ENCODE peak calls at places on chromosomes 16 and 17, in seven cellular contexts. One of them, this sample, is unnamed.

GRCh38 chr17:40602445-40603443 is 37.5 kb upstream of the CCR7 start:
- DNase-seq in right atrium auricular region: no peak
- DNase-seq in neural progenitor cell: no peak
- DNase-seq in brain microvascular endothelial cell: no peak
- DNase-seq in omental fat pad: no peak
- DNase-seq in endothelial cell: no peak
- DNase-seq in stomach: no peak
- DNase-seq in this sample: no peak

GRCh38 chr16:4266372-4266771 is 6.5 kb downstream of the TFAP4 start:
- DNase-seq in right atrium auricular region: no peak
- DNase-seq in neural progenitor cell: no peak
- DNase-seq in brain microvascular endothelial cell: no peak
- DNase-seq in omental fat pad: no peak
- DNase-seq in endothelial cell: no peak
- DNase-seq in stomach: no peak
- DNase-seq in this sample: no peak

GRCh38 chr17:72270530-72270929 is 149.7 kb downstream of the SOX9 start:
- DNase-seq in right atrium auricular region: no peak
- DNase-seq in neural progenitor cell: no peak
- DNase-seq in brain microvascular endothelial cell: peak; percentile 26
- DNase-seq in omental fat pad: no peak
- DNase-seq in endothelial cell: no peak
- DNase-seq in stomach: no peak
- DNase-seq in this sample: no peak

GRCh38 chr17:57391076-57391825 is 134.9 kb downstream of the MSI2 start:
- DNase-seq in right atrium auricular region: no peak
- DNase-seq in neural progenitor cell: no peak
- DNase-seq in brain microvascular endothelial cell: no peak
- DNase-seq in omental fat pad: no peak
- DNase-seq in endothelial cell: no peak
- DNase-seq in stomach: no peak
- DNase-seq in this sample: no peak

GRCh38 chr17:79843917-79844815 is 4.9 kb upstream of the CBX4 start:
- DNase-seq in right atrium auricular region: no peak
- DNase-seq in neural progenitor cell: peak; percentile 88
- DNase-seq in brain microvascular endothelial cell: no peak
- DNase-seq in omental fat pad: no peak
- DNase-seq in endothelial cell: peak; percentile 65
- DNase-seq in stomach: peak; percentile 70
- DNase-seq in this sample: peak; percentile 46

GRCh38 chr16:693364-693763 is 3.2 kb upstream of the WDR24 start:
- DNase-seq in right atrium auricular region: no peak
- DNase-seq in neural progenitor cell: no peak
- DNase-seq in brain microvascular endothelial cell: no peak
- DNase-seq in omental fat pad: no peak
- DNase-seq in endothelial cell: no peak
- DNase-seq in stomach: no peak
- DNase-seq in this sample: no peak

GRCh38 chr16:70437017-70437581 is 1.8 kb downstream of the ST3GAL2 start:
- DNase-seq in right atrium auricular region: no peak
- DNase-seq in neural progenitor cell: peak; percentile 60
- DNase-seq in brain microvascular endothelial cell: peak; percentile 91
- DNase-seq in omental fat pad: no peak
- DNase-seq in endothelial cell: no peak
- DNase-seq in stomach: no peak
- DNase-seq in this sample: no peak

GRCh38 chr16:53085539-53086450 is 31.0 kb downstream of the CHD9 start:
- DNase-seq in right atrium auricular region: no peak
- DNase-seq in neural progenitor cell: no peak
- DNase-seq in brain microvascular endothelial cell: no peak
- DNase-seq in omental fat pad: no peak
- DNase-seq in endothelial cell: no peak
- DNase-seq in stomach: no peak
- DNase-seq in this sample: no peak

GRCh38 chr16:83473109-83473508 is 334.7 kb upstream of the HSBP1 start:
- DNase-seq in right atrium auricular region: no peak
- DNase-seq in neural progenitor cell: no peak
- DNase-seq in brain microvascular endothelial cell: no peak
- DNase-seq in omental fat pad: no peak
- DNase-seq in endothelial cell: no peak
- DNase-seq in stomach: no peak
- DNase-seq in this sample: no peak

GRCh38 chr16:68117884-68118283 is 32.7 kb downstream of the NFATC3 start:
- DNase-seq in right atrium auricular region: no peak
- DNase-seq in neural progenitor cell: no peak
- DNase-seq in brain microvascular endothelial cell: no peak
- DNase-seq in omental fat pad: no peak
- DNase-seq in endothelial cell: no peak
- DNase-seq in stomach: no peak
- DNase-seq in this sample: no peak

GRCh38 chr17:7446669-7447068 is 1.8 kb downstream of the CHRNB1 start:
- DNase-seq in right atrium auricular region: no peak
- DNase-seq in neural progenitor cell: peak; percentile 29
- DNase-seq in brain microvascular endothelial cell: no peak
- DNase-seq in omental fat pad: no peak
- DNase-seq in endothelial cell: no peak
- DNase-seq in stomach: no peak
- DNase-seq in this sample: no peak

GRCh38 chr17:12987120-12987519 is 30.7 kb downstream of the ELAC2 start:
- DNase-seq in right atrium auricular region: no peak
- DNase-seq in neural progenitor cell: peak; percentile 75
- DNase-seq in brain microvascular endothelial cell: no peak
- DNase-seq in omental fat pad: no peak
- DNase-seq in endothelial cell: no peak
- DNase-seq in stomach: no peak
- DNase-seq in this sample: no peak

GRCh38 chr17:12990041-12990808 is 27.6 kb downstream of the ELAC2 start:
- DNase-seq in right atrium auricular region: no peak
- DNase-seq in neural progenitor cell: no peak
- DNase-seq in brain microvascular endothelial cell: no peak
- DNase-seq in omental fat pad: no peak
- DNase-seq in endothelial cell: no peak
- DNase-seq in stomach: peak; percentile 29
- DNase-seq in this sample: no peak

GRCh38 chr17:12982224-12982623 is 35.6 kb downstream of the ELAC2 start:
- DNase-seq in right atrium auricular region: no peak
- DNase-seq in neural progenitor cell: no peak
- DNase-seq in brain microvascular endothelial cell: no peak
- DNase-seq in omental fat pad: no peak
- DNase-seq in endothelial cell: no peak
- DNase-seq in stomach: no peak
- DNase-seq in this sample: no peak

GRCh38 chr17:12983986-12984932 is 33.6 kb downstream of the ELAC2 start:
- DNase-seq in right atrium auricular region: peak; percentile 88
- DNase-seq in neural progenitor cell: no peak
- DNase-seq in brain microvascular endothelial cell: peak; percentile 73
- DNase-seq in omental fat pad: no peak
- DNase-seq in endothelial cell: no peak
- DNase-seq in stomach: no peak
- DNase-seq in this sample: no peak

DNA sequence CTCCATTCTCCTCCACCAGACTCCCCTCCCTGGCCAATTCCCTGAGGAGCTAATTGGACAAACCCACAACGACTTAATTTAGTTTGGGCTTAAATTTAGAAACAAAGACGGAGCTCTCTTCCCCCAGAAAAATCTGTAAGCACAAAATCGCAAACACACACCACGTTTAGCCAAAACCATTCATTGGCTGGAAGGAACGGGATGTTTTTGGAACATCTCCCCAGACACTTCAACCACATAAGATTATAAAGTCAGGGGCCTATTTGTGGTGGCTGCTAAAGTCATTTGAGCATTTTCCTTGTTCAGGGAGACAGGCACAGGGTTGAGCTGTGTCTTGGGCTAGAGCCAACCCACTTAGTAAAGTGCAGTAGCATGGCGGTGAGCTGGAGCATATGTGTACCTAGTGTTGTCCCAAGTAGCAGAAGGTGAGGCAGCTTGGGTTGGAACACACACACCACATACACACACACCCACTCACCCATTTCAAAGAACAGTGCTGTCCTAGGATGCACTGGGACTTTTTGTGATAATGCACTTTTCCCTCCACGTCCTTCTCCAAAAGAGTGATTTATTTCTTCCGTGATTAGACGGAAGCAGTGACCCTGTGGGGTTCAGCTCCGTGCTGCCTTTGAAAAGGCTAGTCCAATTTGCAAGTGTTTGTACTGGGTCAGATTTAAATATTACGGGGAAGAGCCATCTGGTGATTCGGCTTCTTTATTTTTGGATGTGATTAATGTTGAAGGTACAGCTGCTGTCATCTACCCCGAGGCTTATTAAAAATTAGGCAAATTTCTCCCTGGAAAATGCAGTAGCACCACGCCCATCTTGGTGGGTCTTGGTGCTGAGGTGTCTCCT is 32.2 kb downstream of the ELAC2 start:
- DNase-seq in right atrium auricular region: no peak
- DNase-seq in neural progenitor cell: no peak
- DNase-seq in brain microvascular endothelial cell: peak; percentile 31
- DNase-seq in omental fat pad: no peak
- DNase-seq in endothelial cell: no peak
- DNase-seq in stomach: no peak
- DNase-seq in this sample: no peak
- TF ChIP-seq CTCF in right atrium auricular region: no peak
- TF ChIP-seq CTCF in neural progenitor cell: no peak
- TF ChIP-seq CTCF in brain microvascular endothelial cell: no peak
- TF ChIP-seq CTCF in omental fat pad: no peak
- TF ChIP-seq CTCF in endothelial cell: no peak
- TF ChIP-seq CTCF in stomach: no peak
- TF ChIP-seq CTCF in this sample: no peak

GRCh38 chr17:81386646-81387234 is 8.5 kb upstream of the BAHCC1 start:
- DNase-seq in right atrium auricular region: no peak
- DNase-seq in neural progenitor cell: peak; percentile 75
- DNase-seq in brain microvascular endothelial cell: no peak
- DNase-seq in omental fat pad: no peak
- DNase-seq in endothelial cell: no peak
- DNase-seq in stomach: peak; percentile 56
- DNase-seq in this sample: peak; percentile 55
- TF ChIP-seq CTCF in right atrium auricular region: peak; percentile 29
- TF ChIP-seq CTCF in neural progenitor cell: peak; percentile 16
- TF ChIP-seq CTCF in brain microvascular endothelial cell: no peak
- TF ChIP-seq CTCF in omental fat pad: no peak
- TF ChIP-seq CTCF in endothelial cell: no peak
- TF ChIP-seq CTCF in stomach: no peak
- TF ChIP-seq CTCF in this sample: no peak

GRCh38 chr17:60141111-60142018 is 8.4 kb upstream of the CA4 start:
- DNase-seq in right atrium auricular region: no peak
- DNase-seq in neural progenitor cell: peak; percentile 70
- DNase-seq in brain microvascular endothelial cell: peak; percentile 24
- DNase-seq in omental fat pad: no peak
- DNase-seq in endothelial cell: no peak
- DNase-seq in stomach: peak; percentile 89
- DNase-seq in this sample: no peak

GRCh38 chr17:60142872-60143499 is 6.8 kb upstream of the CA4 start:
- DNase-seq in right atrium auricular region: peak; percentile 84
- DNase-seq in neural progenitor cell: peak; percentile 94
- DNase-seq in brain microvascular endothelial cell: peak; percentile 93
- DNase-seq in omental fat pad: peak; percentile 91
- DNase-seq in endothelial cell: peak; percentile 93
- DNase-seq in stomach: peak; percentile 93
- DNase-seq in this sample: peak; percentile 90

GRCh38 chr17:60137731-60138130 is 12.0 kb upstream of the CA4 start:
- DNase-seq in right atrium auricular region: no peak
- DNase-seq in neural progenitor cell: no peak
- DNase-seq in brain microvascular endothelial cell: no peak
- DNase-seq in omental fat pad: no peak
- DNase-seq in endothelial cell: no peak
- DNase-seq in stomach: no peak
- DNase-seq in this sample: no peak

GRCh38 chr17:60138769-60139437 is 10.9 kb upstream of the CA4 start:
- DNase-seq in right atrium auricular region: no peak
- DNase-seq in neural progenitor cell: no peak
- DNase-seq in brain microvascular endothelial cell: no peak
- DNase-seq in omental fat pad: no peak
- DNase-seq in endothelial cell: no peak
- DNase-seq in stomach: no peak
- DNase-seq in this sample: no peak

GRCh38 chr17:60139438-60140285 is 10.1 kb upstream of the CA4 start:
- DNase-seq in right atrium auricular region: peak; percentile 70
- DNase-seq in neural progenitor cell: peak; percentile 92
- DNase-seq in brain microvascular endothelial cell: peak; percentile 53
- DNase-seq in omental fat pad: peak; percentile 62
- DNase-seq in endothelial cell: peak; percentile 86
- DNase-seq in stomach: peak; percentile 79
- DNase-seq in this sample: peak; percentile 76
- TF ChIP-seq CTCF in right atrium auricular region: peak; percentile 86
- TF ChIP-seq CTCF in neural progenitor cell: peak; percentile 67
- TF ChIP-seq CTCF in brain microvascular endothelial cell: peak; percentile 85
- TF ChIP-seq CTCF in omental fat pad: no peak
- TF ChIP-seq CTCF in endothelial cell: no peak
- TF ChIP-seq CTCF in stomach: peak; percentile 14
- TF ChIP-seq CTCF in this sample: peak; percentile 71

GRCh38 chr17:50135316-50136095 is 5.5 kb upstream of the SAMD14 start:
- DNase-seq in right atrium auricular region: no peak
- DNase-seq in neural progenitor cell: no peak
- DNase-seq in brain microvascular endothelial cell: no peak
- DNase-seq in omental fat pad: no peak
- DNase-seq in endothelial cell: no peak
- DNase-seq in stomach: no peak
- DNase-seq in this sample: no peak
- TF ChIP-seq CTCF in right atrium auricular region: no peak
- TF ChIP-seq CTCF in neural progenitor cell: no peak
- TF ChIP-seq CTCF in brain microvascular endothelial cell: no peak
- TF ChIP-seq CTCF in omental fat pad: no peak
- TF ChIP-seq CTCF in endothelial cell: no peak
- TF ChIP-seq CTCF in stomach: no peak
- TF ChIP-seq CTCF in this sample: no peak

DNA sequence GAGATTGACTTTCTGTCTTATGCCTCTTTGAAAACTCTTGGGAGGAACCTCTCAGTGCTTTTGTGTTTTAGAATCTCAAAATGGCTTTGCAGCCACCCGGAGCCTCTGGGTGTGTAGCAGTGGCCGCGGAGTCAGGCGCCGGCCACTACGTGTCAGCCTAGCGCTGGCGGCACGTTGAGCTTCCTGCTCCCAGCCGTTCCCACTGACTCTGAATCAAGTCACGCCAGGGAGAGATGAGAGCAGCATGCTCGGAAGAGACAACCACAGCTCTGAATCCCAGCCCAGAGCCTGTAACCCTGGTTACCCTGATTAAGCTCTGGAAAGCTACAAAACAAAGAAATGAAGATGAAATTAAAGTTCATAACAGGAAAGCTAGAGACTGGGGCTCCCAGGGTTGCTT is 97.4 kb upstream of the CACNG5 start:
- DNase-seq in right atrium auricular region: peak; percentile 61
- DNase-seq in neural progenitor cell: peak; percentile 79
- DNase-seq in brain microvascular endothelial cell: peak; percentile 66
- DNase-seq in omental fat pad: no peak
- DNase-seq in endothelial cell: peak; percentile 36
- DNase-seq in stomach: no peak
- DNase-seq in this sample: peak; percentile 37
- TF ChIP-seq CTCF in right atrium auricular region: peak; percentile 62
- TF ChIP-seq CTCF in neural progenitor cell: peak; percentile 62
- TF ChIP-seq CTCF in brain microvascular endothelial cell: peak; percentile 46
- TF ChIP-seq CTCF in omental fat pad: no peak
- TF ChIP-seq CTCF in endothelial cell: no peak
- TF ChIP-seq CTCF in stomach: no peak
- TF ChIP-seq CTCF in this sample: peak; percentile 48

This sample was measured in neural crest cell.